ENCODE peak calls at places on chromosome 11, in four cellular contexts. H is NCI-H1436 treated with DMSO at 0.1 percent for 48 hours; X is stimulated activated CD8-positive, alpha-beta memory T cell treated with anti-CD3 and anti-CD28 coated beads, Interleukin-2, amount 100 ng/mL, for 48 hours; I is heart left ventricle. R is an unnamed sample.

GRCh38 chr11:75697906-75698563 is 19.6 kb upstream of the MOGAT2 start:
- DNase-seq in H (no peak), X (no peak), I (no peak), R (no peak)

GRCh38 chr11:112583246-112583893 is 322.7 kb upstream of the PLET1 start:
- DNase-seq in H (no peak), X (no peak), I (no peak), R (no peak)

GRCh38 chr11:47668665-47669064 is 26.3 kb upstream of the MTCH2 start:
- DNase-seq in H (no peak), X (no peak), I (no peak), R (no peak)

GRCh38 chr11:46112961-46113617 is 8.2 kb downstream of the PHF21A start:
- DNase-seq in H (no peak), X (no peak), I (peak), R (no peak)

GRCh38 chr11:65432686-65433582 is 10.3 kb downstream of the NEAT1 start:
- DNase-seq in H (no peak), X (no peak), I (no peak), R (no peak)

GRCh38 chr11:1049071-1049405 is 12.5 kb upstream of the MUC6 start:
- DNase-seq in H (no peak), X (no peak), I (no peak), R (no peak)

GRCh38 chr11:58928691-58929090 is 10.6 kb upstream of the GLYATL1 start:
- DNase-seq in H (no peak), X (no peak), I (no peak), R (no peak)

GRCh38 chr11:72831521-72832300 is 17.5 kb downstream of the ATG16L2 start:
- DNase-seq in H (peak), X (no peak), I (peak), R (peak)

GRCh38 chr11:82832983-82833382 is 67.2 kb downstream of the PRCP start:
- DNase-seq in H (no peak), X (no peak), I (no peak), R (no peak)

GRCh38 chr11:36702330-36703054 is 104.5 kb upstream of the RAG2 start:
- DNase-seq in H (peak), X (no peak), I (peak), R (peak)

GRCh38 chr11:117678651-117679407 is 118.2 kb downstream of the DSCAML1 start:
- DNase-seq in H (no peak), X (no peak), I (no peak), R (no peak)

GRCh38 chr11:64742940-64743590 is 877 bp downstream of the RASGRP2 start:
- DNase-seq in H (no peak), X (peak), I (peak), R (no peak)

GRCh38 chr11:230431-230830 is 5.7 kb downstream of the SIRT3 start:
- DNase-seq in H (no peak), X (no peak), I (no peak), R (no peak)

GRCh38 chr11:120781486-120782120 is 242.3 kb upstream of the TBCEL start:
- DNase-seq in H (no peak), X (no peak), I (no peak), R (no peak)

GRCh38 chr11:72685560-72686480 is 11.6 kb upstream of the PDE2A start:
- DNase-seq in H (no peak), X (peak), I (no peak), R (no peak)

GRCh38 chr11:2998073-2998850 is 6.1 kb upstream of the NAP1L4 start:
- DNase-seq in H (no peak), X (no peak), I (no peak), R (no peak)

R was measured in NCI-H1417 treated with DMSO at 0.1 percent for 48 hours.